ENCODE peak calls at places on chromosome 17, in ten cellular contexts. M is kidney glomerular epithelial cell, J is smooth muscle cell of the brain vasculature, N is M059J, D is colonic mucosa, E is mucosa of gallbladder, Y is stomach, I is germinal center, Z is left lung, G is GOT3. U is an unnamed sample.

GRCh38 chr17:78557598-78558039 is 19.6 kb downstream of the DNAH17 start:
- DNase-seq in M (peak), J (no peak), N (peak), D (no peak), E (no peak), Y (no peak), I (no peak), Z (no peak), G (no peak), U (no peak)

GRCh38 chr17:61174310-61174709 is 225.3 kb upstream of the TBX2 start:
- DNase-seq in M (no peak), J (no peak), N (no peak), D (no peak), E (no peak), Y (no peak), I (no peak), Z (no peak), G (no peak), U (no peak)

GRCh38 chr17:47204722-47205418 is 4.3 kb upstream of the MYL4 start:
- DNase-seq in M (peak), J (no peak), N (peak), D (no peak), E (no peak), Y (no peak), I (peak), Z (no peak), G (peak), U (peak)

GRCh38 chr17:512926-513325 is 160.3 kb upstream of the RPH3AL start:
- DNase-seq in M (peak), J (no peak), N (no peak), D (no peak), E (no peak), Y (no peak), I (no peak), Z (no peak), G (no peak), U (no peak)

GRCh38 chr17:63573634-63574033 is 23.4 kb downstream of the DCAF7 start:
- DNase-seq in M (no peak), J (no peak), N (no peak), D (no peak), E (no peak), Y (no peak), I (no peak), Z (no peak), G (no peak), U (no peak)

GRCh38 chr17:17445925-17446665 is 30.7 kb upstream of the MED9 start:
- DNase-seq in M (peak), J (peak), N (peak), D (peak), E (peak), Y (peak), I (no peak), Z (no peak), G (no peak), U (no peak)

GRCh38 chr17:80028030-80028429 is 7.6 kb downstream of the TBC1D16 start:
- DNase-seq in M (peak), J (no peak), N (no peak), D (no peak), E (no peak), Y (no peak), I (no peak), Z (no peak), G (no peak), U (no peak)

GRCh38 chr17:1398900-1399299 is 1.1 kb downstream of the YWHAE start:
- DNase-seq in M (no peak), J (no peak), N (peak), D (peak), E (no peak), Y (no peak), I (no peak), Z (no peak), G (no peak), U (no peak)

GRCh38 chr17:35460354-35460851 is 11.8 kb upstream of the SLFN13 start:
- DNase-seq in M (no peak), J (no peak), N (peak), D (peak), E (peak), Y (peak), I (peak), Z (peak), G (no peak), U (peak)

GRCh38 chr17:42773290-42774035 is at the start of gene VPS25:
- DNase-seq in M (peak), J (peak), N (peak), D (peak), E (peak), Y (peak), I (peak), Z (peak), G (peak), U (peak)

GRCh38 chr17:64074704-64075484 is 54.5 kb upstream of the ICAM2 start:
- DNase-seq in M (peak), J (no peak), N (peak), D (no peak), E (peak), Y (peak), I (no peak), Z (no peak), G (no peak), U (no peak)

GRCh38 chr17:69448431-69449102 is 34.1 kb downstream of the MAP2K6 start:
- DNase-seq in M (peak), J (no peak), N (no peak), D (peak), E (peak), Y (no peak), I (no peak), Z (no peak), G (no peak), U (no peak)

GRCh38 chr17:61450641-61451537 is 1.3 kb upstream of the TBX4 start:
- DNase-seq in M (no peak), J (no peak), N (no peak), D (no peak), E (no peak), Y (no peak), I (no peak), Z (no peak), G (no peak), U (no peak)

GRCh38 chr17:2123467-2124251 is 68.8 kb downstream of the HIC1 start:
- DNase-seq in M (no peak), J (no peak), N (no peak), D (peak), E (no peak), Y (no peak), I (peak), Z (no peak), G (no peak), U (peak)

GRCh38 chr17:49694847-49695697 is 12.7 kb downstream of the SLC35B1 start:
- DNase-seq in M (peak), J (no peak), N (peak), D (peak), E (peak), Y (peak), I (peak), Z (no peak), G (no peak), U (peak)

GRCh38 chr17:78240012-78240655 is 8.7 kb downstream of the TMEM235 start:
- DNase-seq in M (no peak), J (no peak), N (no peak), D (no peak), E (no peak), Y (no peak), I (no peak), Z (peak), G (no peak), U (no peak)

GRCh38 chr17:28916302-28916934 is 13.5 kb upstream of the DHRS13 start:
- DNase-seq in M (peak), J (no peak), N (no peak), D (peak), E (peak), Y (peak), I (peak), Z (no peak), G (no peak), U (no peak)

GRCh38 chr17:17498606-17499301 is 2.6 kb upstream of the RASD1 start:
- DNase-seq in M (no peak), J (no peak), N (no peak), D (no peak), E (no peak), Y (no peak), I (no peak), Z (no peak), G (no peak), U (no peak)

GRCh38 chr17:82767041-82767754 is 15.3 kb downstream of the TBCD start:
- DNase-seq in M (no peak), J (no peak), N (peak), D (peak), E (no peak), Y (peak), I (no peak), Z (no peak), G (no peak), U (no peak)

U was measured in GM06990.